ENCODE peak calls at places on chromosomes 6 and 20, in five cellular contexts. E is OCI-LY7, K is DND-41, D is body of pancreas, L is fibroblast of lung. H is an unnamed sample.

GRCh38 chr6:91812596-91813274 is 1225.9 kb upstream of the MAP3K7 start:
- DNase-seq in E (no peak), K (no peak), D (no peak), L (peak; percentile 2), H (no peak)

GRCh38 chr20:33940701-33941100 is 53.0 kb upstream of the RALY start:
- DNase-seq in E (no peak), K (no peak), D (no peak), L (no peak), H (no peak)

GRCh38 chr20:48714764-48715163 is 113.0 kb downstream of the PREX1 start:
- DNase-seq in E (no peak), K (no peak), D (no peak), L (no peak), H (no peak)

GRCh38 chr6:161418458-161418945 is 144.6 kb upstream of the AGPAT4 start:
- DNase-seq in E (peak; percentile 58), K (peak; percentile 30), D (peak; percentile 56), L (peak; percentile 86), H (peak; percentile 78)

GRCh38 chr20:62603907-62604785 is 38.2 kb upstream of the SLCO4A1 start:
- DNase-seq in E (no peak), K (no peak), D (no peak), L (no peak), H (no peak)

GRCh38 chr6:132131777-132132176 is 180.6 kb upstream of the CCN2 start:
- DNase-seq in E (no peak), K (no peak), D (peak; percentile 8), L (peak; percentile 99), H (peak; percentile 61)

GRCh38 chr6:101397199-101397598 is 3.7 kb downstream of the GRIK2 start:
- DNase-seq in E (peak; percentile 2), K (no peak), D (no peak), L (peak; percentile 20), H (no peak)

GRCh38 chr6:137688230-137688971 is 178.7 kb upstream of the TNFAIP3 start:
- DNase-seq in E (no peak), K (no peak), D (no peak), L (no peak), H (no peak)

GRCh38 chr6:12200025-12200424 is 90.1 kb upstream of the EDN1 start:
- DNase-seq in E (no peak), K (no peak), D (no peak), L (no peak), H (no peak)

GRCh38 chr6:57226221-57226620 is 4.1 kb upstream of the RAB23 start:
- DNase-seq in E (no peak), K (no peak), D (no peak), L (peak; percentile 36), H (no peak)

GRCh38 chr6:166750125-166750793 is 123.2 kb upstream of the RPS6KA2 start:
- DNase-seq in E (no peak), K (no peak), D (no peak), L (no peak), H (no peak)

GRCh38 chr20:32344835-32345506 is 13.2 kb upstream of the ASXL1 start:
- DNase-seq in E (no peak), K (no peak), D (no peak), L (no peak), H (no peak)

GRCh38 chr20:4136078-4136966 is 121.0 kb upstream of the RNF24 start:
- DNase-seq in E (no peak), K (no peak), D (no peak), L (no peak), H (no peak)

GRCh38 chr20:2386516-2387179 is 5.9 kb downstream of the TGM6 start:
- DNase-seq in E (no peak), K (no peak), D (no peak), L (peak; percentile 87), H (no peak)

GRCh38 chr6:138970856-138971425 is 17.1 kb downstream of the REPS1 start:
- DNase-seq in E (no peak), K (no peak), D (no peak), L (peak; percentile 97), H (no peak)

GRCh38 chr6:75283907-75284284 is 696 bp downstream of the TMEM30A start:
- DNase-seq in E (peak; percentile 17), K (peak; percentile 16), D (no peak), L (no peak), H (no peak)

GRCh38 chr6:12363651-12364381 is 73.7 kb downstream of the EDN1 start:
- DNase-seq in E (peak; percentile 24), K (no peak), D (peak; percentile 79), L (no peak), H (no peak)

GRCh38 chr20:6708010-6708409 is 59.5 kb upstream of the BMP2 start:
- DNase-seq in E (no peak), K (no peak), D (peak; percentile 70), L (peak; percentile 89), H (peak; percentile 48)

GRCh38 chr6:4819706-4820283 is 43.6 kb downstream of the CDYL start:
- DNase-seq in E (no peak), K (no peak), D (no peak), L (peak; percentile 34), H (no peak)

GRCh38 chr6:34979218-34979617 is 90.2 kb downstream of the ANKS1A start:
- DNase-seq in E (no peak), K (no peak), D (no peak), L (no peak), H (no peak)

GRCh38 chr6:132188865-132189264 is 212.4 kb downstream of the MOXD1 start:
- DNase-seq in E (no peak), K (no peak), D (no peak), L (peak; percentile 92), H (no peak)

DNA sequence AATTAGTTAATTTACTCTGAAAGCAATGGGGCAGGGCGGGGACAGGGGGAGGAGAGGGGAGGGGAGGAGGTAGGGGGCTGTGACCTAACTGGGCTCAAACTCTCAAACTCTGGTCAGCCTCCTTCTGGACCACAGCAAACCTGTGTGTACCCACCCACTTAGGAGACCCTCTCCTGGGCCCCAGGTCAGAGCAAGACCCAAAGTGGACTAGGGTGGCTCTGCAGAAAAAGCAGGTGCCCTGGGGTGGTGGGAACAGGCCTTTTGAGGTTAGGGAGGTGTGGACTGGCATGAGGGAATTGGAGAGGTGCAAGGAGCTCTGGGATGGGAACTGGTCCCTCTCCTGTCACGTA is 51.3 kb downstream of the MRPL14 start:
- DNase-seq in E (no peak), K (no peak), D (no peak), L (no peak), H (no peak)
- H3K4me3 ChIP-seq in E (peak overlapping the region; percentile 41), K (no peak overlapping the region), D (no peak overlapping the region), L (no peak overlapping the region), H (peak overlapping the region; percentile 13)

GRCh38 chr6:159989471-159989870 is 20.6 kb downstream of the IGF2R start:
- DNase-seq in E (no peak), K (no peak), D (no peak), L (no peak), H (no peak)

GRCh38 chr6:159989882-159990480 is 21.1 kb downstream of the IGF2R start:
- DNase-seq in E (no peak), K (no peak), D (no peak), L (peak; percentile 79), H (no peak)

GRCh38 chr6:159995405-159995804 is 26.5 kb downstream of the IGF2R start:
- DNase-seq in E (no peak), K (no peak), D (no peak), L (no peak), H (no peak)

GRCh38 chr6:159988983-159989454 is 20.1 kb downstream of the IGF2R start:
- DNase-seq in E (no peak), K (peak; percentile 70), D (no peak), L (peak; percentile 73), H (no peak)

DNA sequence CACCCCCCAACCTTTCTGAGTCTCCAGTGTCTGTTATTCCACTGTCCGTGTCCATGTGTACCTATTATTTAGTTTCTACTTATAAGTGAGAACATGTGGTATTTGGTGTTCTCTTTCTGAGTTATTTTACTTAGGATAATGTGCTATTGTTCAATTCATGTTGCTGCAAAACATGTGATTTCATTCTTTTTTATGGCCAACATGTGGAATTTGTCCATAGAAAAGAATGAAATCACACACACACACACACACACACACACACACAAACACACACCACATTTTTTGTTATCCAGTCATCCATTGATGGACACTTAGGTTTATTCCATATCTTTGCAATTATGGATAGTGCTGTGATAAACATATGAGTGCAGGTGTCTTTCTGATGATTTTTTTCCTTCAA is 23.5 kb downstream of the IGF2R start:
- DNase-seq in E (no peak), K (no peak), D (no peak), L (no peak), H (no peak)
- H3K27ac ChIP-seq in E (no peak overlapping the region), K (no peak overlapping the region), D (no peak overlapping the region), L (no peak overlapping the region), H (no peak overlapping the region)

DNA sequence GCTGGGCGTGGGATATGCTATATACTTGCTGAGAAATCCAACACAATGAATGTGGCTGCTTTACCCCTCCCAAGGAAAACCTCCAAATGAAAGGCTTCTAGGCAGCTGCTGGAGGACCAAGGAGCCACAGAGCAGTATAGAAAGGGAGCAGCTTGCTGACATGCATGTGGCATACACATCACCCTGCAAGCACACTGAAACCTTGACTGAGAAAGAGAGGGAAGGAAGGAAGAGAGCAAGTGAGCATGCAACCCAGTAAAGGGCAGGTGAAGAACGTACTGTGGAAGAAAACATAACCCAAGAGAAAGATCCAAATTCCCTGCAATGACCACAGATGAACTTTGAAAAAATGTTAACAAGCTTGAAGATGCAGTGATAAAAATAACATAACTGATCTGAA is 543.0 kb downstream of the KIF16B start:
- DNase-seq in E (no peak), K (no peak), D (no peak), L (no peak), H (no peak)
- H3K9me3 ChIP-seq in E (no peaks in the 10 kb centered on the region), K (no peaks in the 10 kb centered on the region), D (no peaks in the 10 kb centered on the region), L (no peaks in the 10 kb centered on the region), H (no peaks in the 10 kb centered on the region)

DNA sequence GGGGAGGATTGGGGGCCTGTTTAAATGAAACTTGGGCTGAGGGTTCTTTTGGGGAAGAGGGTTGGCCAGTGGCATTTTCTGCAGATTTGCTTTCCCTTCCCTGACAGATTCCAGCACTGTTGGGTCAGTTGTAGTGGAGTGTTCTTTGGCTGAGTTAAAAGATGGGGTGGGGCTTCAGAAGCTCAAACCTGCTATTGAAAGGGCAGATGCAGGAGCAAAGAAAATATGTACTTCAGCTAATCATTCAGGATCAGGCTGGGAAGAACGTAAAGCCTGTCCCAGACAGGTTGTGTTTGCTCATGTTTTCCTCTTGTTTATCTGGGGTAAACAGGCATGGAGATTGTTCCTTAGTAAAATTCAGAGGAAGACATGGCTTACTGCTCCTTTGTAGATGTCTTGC is 2.5 kb downstream of the SASH1 start:
- DNase-seq in E (no peak), K (no peak), D (no peak), L (no peak), H (no peak)
- H3K4me3 ChIP-seq in E (no peak overlapping the region), K (no peak overlapping the region), D (no peak overlapping the region), L (no peak overlapping the region), H (no peak overlapping the region)

GRCh38 chr6:31249184-31249583 is 22.7 kb downstream of the HLA-C start:
- DNase-seq in E (no peak), K (no peak), D (no peak), L (no peak), H (no peak)

GRCh38 chr6:31243508-31243907 is 28.4 kb downstream of the HLA-C start:
- DNase-seq in E (no peak), K (no peak), D (no peak), L (no peak), H (no peak)

GRCh38 chr6:31247813-31248212 is 24.1 kb downstream of the HLA-C start:
- DNase-seq in E (no peak), K (no peak), D (no peak), L (no peak), H (no peak)

GRCh38 chr6:31246051-31246495 is 25.8 kb downstream of the HLA-C start:
- DNase-seq in E (no peak), K (no peak), D (no peak), L (peak; percentile 71), H (no peak)
- H3K27ac ChIP-seq in E (no peak overlapping the region), K (no peak overlapping the region), D (peak overlapping the region; percentile 3), L (no peak overlapping the region), H (no peak overlapping the region)

GRCh38 chr6:9848094-9848493 is 566.8 kb downstream of the TFAP2A start:
- DNase-seq in E (no peak), K (no peak), D (no peak), L (no peak), H (no peak)
- H3K9me3 ChIP-seq in E (peaks cover 9% of the 10 kb centered on the region), K (peaks cover 24% of the 10 kb centered on the region), D (no peaks in the 10 kb centered on the region), L (no peaks in the 10 kb centered on the region), H (peaks cover 15% of the 10 kb centered on the region)